ENCODE peak calls at places on chromosomes 5 and 9, in five cellular contexts. J, Y, Z, V and B are unnamed samples.

GRCh38 chr5:25458628-25459027 is 813.9 kb upstream of the CDH10 start:
- DNase-seq in J (no peak), Y (peak), Z (no peak), V (no peak), B (no peak)

GRCh38 chr5:151357792-151358191 is 10.4 kb upstream of the SLC36A2 start:
- DNase-seq in J (no peak), Y (no peak), Z (no peak), V (no peak), B (no peak)

GRCh38 chr5:24854350-24854749 is 209.6 kb upstream of the CDH10 start:
- DNase-seq in J (no peak), Y (no peak), Z (no peak), V (no peak), B (no peak)

GRCh38 chr9:88056876-88057275 is 81.4 kb downstream of the SPATA31C2 start:
- DNase-seq in J (no peak), Y (peak), Z (no peak), V (no peak), B (no peak)

GRCh38 chr5:177496111-177497010 is 1.0 kb downstream of the PDLIM7 start:
- DNase-seq in J (no peak), Y (peak), Z (no peak), V (no peak), B (no peak)

GRCh38 chr9:88005146-88005750 is 30.9 kb upstream of the CDK20 start:
- DNase-seq in J (no peak), Y (peak), Z (no peak), V (no peak), B (no peak)

GRCh38 chr9:93200989-93201339 is 17.0 kb downstream of the WNK2 start:
- DNase-seq in J (no peak), Y (no peak), Z (no peak), V (no peak), B (no peak)

GRCh38 chr5:148840531-148840930 is 14.1 kb downstream of the ADRB2 start:
- DNase-seq in J (no peak), Y (no peak), Z (no peak), V (no peak), B (no peak)

GRCh38 chr5:78667461-78668103 is 19.0 kb upstream of the LHFPL2 start:
- DNase-seq in J (no peak), Y (no peak), Z (no peak), V (no peak), B (no peak)

GRCh38 chr9:92506184-92506857 is 24.0 kb upstream of the ASPN start:
- DNase-seq in J (no peak), Y (peak), Z (no peak), V (no peak), B (no peak)

GRCh38 chr9:127241354-127241753 is 23.2 kb upstream of the GARNL3 start:
- DNase-seq in J (no peak), Y (no peak), Z (no peak), V (no peak), B (no peak)

GRCh38 chr5:146699729-146700430 is 178.7 kb downstream of the PPP2R2B start:
- DNase-seq in J (no peak), Y (peak), Z (no peak), V (no peak), B (no peak)

GRCh38 chr5:75007537-75007847 is 44.9 kb downstream of the GCNT4 start:
- DNase-seq in J (no peak), Y (peak), Z (no peak), V (no peak), B (no peak)

GRCh38 chr5:107653685-107654084 is 17.1 kb downstream of the EFNA5 start:
- DNase-seq in J (no peak), Y (no peak), Z (no peak), V (no peak), B (no peak)

GRCh38 chr5:177382423-177383029 is 1.7 kb upstream of the SLC34A1 start:
- DNase-seq in J (no peak), Y (peak), Z (no peak), V (no peak), B (no peak)

GRCh38 chr5:124973613-124974130 is 227.2 kb upstream of the ZNF608 start:
- DNase-seq in J (no peak), Y (no peak), Z (no peak), V (no peak), B (no peak)

GRCh38 chr9:138053996-138054752 is 176.6 kb downstream of the CACNA1B start:
- DNase-seq in J (no peak), Y (no peak), Z (no peak), V (no peak), B (no peak)

GRCh38 chr5:67192719-67193464 is 3.7 kb downstream of the CD180 start:
- DNase-seq in J (no peak), Y (peak), Z (no peak), V (no peak), B (no peak)

GRCh38 chr5:158531899-158532298 is 567.8 kb downstream of the EBF1 start:
- DNase-seq in J (no peak), Y (no peak), Z (no peak), V (no peak), B (no peak)

GRCh38 chr9:120284796-120285195 is 295.2 kb downstream of the CDK5RAP2 start:
- DNase-seq in J (no peak), Y (no peak), Z (no peak), V (no peak), B (no peak)

GRCh38 chr9:127392166-127392565 is 4.8 kb upstream of the SLC2A8 start:
- DNase-seq in J (no peak), Y (no peak), Z (no peak), V (no peak), B (no peak)

GRCh38 chr5:67234671-67235176 is 38.1 kb upstream of the CD180 start:
- DNase-seq in J (no peak), Y (peak), Z (no peak), V (no peak), B (peak)

GRCh38 chr9:133184971-133185370 is 21.3 kb upstream of the GBGT1 start:
- DNase-seq in J (no peak), Y (peak), Z (no peak), V (no peak), B (no peak)

GRCh38 chr5:68533571-68534051 is 318.1 kb downstream of the PIK3R1 start:
- DNase-seq in J (no peak), Y (no peak), Z (no peak), V (no peak), B (no peak)

GRCh38 chr5:151202381-151203139 is 21.3 kb downstream of the CCDC69 start:
- DNase-seq in J (no peak), Y (peak), Z (no peak), V (no peak), B (peak)

GRCh38 chr5:32831630-32832029 is 120.5 kb downstream of the NPR3 start:
- DNase-seq in J (no peak), Y (no peak), Z (no peak), V (no peak), B (no peak)

GRCh38 chr5:2000591-2000990 is 117.9 kb upstream of the IRX4 start:
- DNase-seq in J (no peak), Y (no peak), Z (no peak), V (no peak), B (peak)

GRCh38 chr5:118529361-118530154 is 458.8 kb downstream of the DTWD2 start:
- DNase-seq in J (no peak), Y (peak), Z (no peak), V (no peak), B (no peak)

GRCh38 chr9:11506980-11507379 is 894.2 kb upstream of the PTPRD start:
- DNase-seq in J (no peak), Y (no peak), Z (no peak), V (no peak), B (no peak)

GRCh38 chr5:42858031-42858643 is 46.4 kb upstream of the SELENOP start:
- DNase-seq in J (no peak), Y (peak), Z (no peak), V (no peak), B (no peak)

GRCh38 chr9:15144567-15145174 is 162.3 kb downstream of the TTC39B start:
- DNase-seq in J (no peak), Y (no peak), Z (no peak), V (no peak), B (no peak)